ENCODE peak calls at places on chromosomes 2 and 18, in six cellular contexts. One of them, this sample, is unnamed.

GRCh38 chr2:146853741-146854444 is 990.9 kb upstream of the ACVR2A start:
- DNase-seq in dorsolateral prefrontal cortex: no peak
- DNase-seq in neural progenitor cell: no peak
- DNase-seq in stomach: no peak
- DNase-seq in cardiac fibroblast: peak; percentile 50
- DNase-seq in upper lobe of left lung: no peak
- DNase-seq in this sample: no peak

GRCh38 chr2:170869036-170869435 is 52.3 kb downstream of the GAD1 start:
- DNase-seq in upper lobe of left lung: no peak
- DNase-seq in neural progenitor cell: no peak
- DNase-seq in dorsolateral prefrontal cortex: no peak
- DNase-seq in stomach: no peak
- DNase-seq in cardiac fibroblast: no peak
- DNase-seq in this sample: no peak

GRCh38 chr2:42142476-42143184 is 26.5 kb upstream of the EML4 start:
- DNase-seq in stomach: no peak
- DNase-seq in dorsolateral prefrontal cortex: no peak
- DNase-seq in upper lobe of left lung: no peak
- DNase-seq in cardiac fibroblast: peak; percentile 39
- DNase-seq in neural progenitor cell: no peak
- DNase-seq in this sample: no peak

GRCh38 chr2:181104512-181105121 is 124.2 kb downstream of the UBE2E3 start:
- DNase-seq in upper lobe of left lung: no peak
- DNase-seq in cardiac fibroblast: peak; percentile 87
- DNase-seq in neural progenitor cell: peak; percentile 66
- DNase-seq in stomach: no peak
- DNase-seq in dorsolateral prefrontal cortex: no peak
- DNase-seq in this sample: no peak

GRCh38 chr18:42052137-42052708 is 97.2 kb downstream of the PIK3C3 start:
- DNase-seq in dorsolateral prefrontal cortex: no peak
- DNase-seq in neural progenitor cell: peak; percentile 1
- DNase-seq in upper lobe of left lung: no peak
- DNase-seq in cardiac fibroblast: peak; percentile 67
- DNase-seq in stomach: no peak
- DNase-seq in this sample: no peak

GRCh38 chr2:73131807-73132206 is 19.1 kb upstream of the RAB11FIP5 start:
- DNase-seq in cardiac fibroblast: no peak
- DNase-seq in stomach: no peak
- DNase-seq in dorsolateral prefrontal cortex: no peak
- DNase-seq in upper lobe of left lung: no peak
- DNase-seq in neural progenitor cell: no peak
- DNase-seq in this sample: no peak

GRCh38 chr18:56188521-56188920 is 449.9 kb downstream of the TXNL1 start:
- DNase-seq in stomach: no peak
- DNase-seq in neural progenitor cell: no peak
- DNase-seq in dorsolateral prefrontal cortex: no peak
- DNase-seq in cardiac fibroblast: no peak
- DNase-seq in upper lobe of left lung: no peak
- DNase-seq in this sample: no peak

GRCh38 chr2:133489641-133490411 is 78.4 kb downstream of the NCKAP5 start:
- DNase-seq in stomach: no peak
- DNase-seq in dorsolateral prefrontal cortex: no peak
- DNase-seq in neural progenitor cell: no peak
- DNase-seq in cardiac fibroblast: peak; percentile 75
- DNase-seq in upper lobe of left lung: no peak
- DNase-seq in this sample: peak; percentile 63

GRCh38 chr18:62438402-62438801 is 84.4 kb upstream of the ZCCHC2 start:
- DNase-seq in upper lobe of left lung: no peak
- DNase-seq in dorsolateral prefrontal cortex: no peak
- DNase-seq in neural progenitor cell: no peak
- DNase-seq in stomach: no peak
- DNase-seq in cardiac fibroblast: no peak
- DNase-seq in this sample: no peak

GRCh38 chr2:80102026-80102425 is 202.5 kb downstream of the LRRTM1 start:
- DNase-seq in neural progenitor cell: no peak
- DNase-seq in stomach: no peak
- DNase-seq in upper lobe of left lung: no peak
- DNase-seq in cardiac fibroblast: peak; percentile 58
- DNase-seq in dorsolateral prefrontal cortex: no peak
- DNase-seq in this sample: no peak

GRCh38 chr2:33372940-33373553 is 103.4 kb upstream of the RASGRP3 start:
- DNase-seq in cardiac fibroblast: peak; percentile 58
- DNase-seq in neural progenitor cell: peak; percentile 47
- DNase-seq in upper lobe of left lung: no peak
- DNase-seq in dorsolateral prefrontal cortex: no peak
- DNase-seq in stomach: no peak
- DNase-seq in this sample: no peak

GRCh38 chr2:207801259-207801658 is 31.6 kb upstream of the FZD5 start:
- DNase-seq in cardiac fibroblast: no peak
- DNase-seq in stomach: no peak
- DNase-seq in upper lobe of left lung: no peak
- DNase-seq in dorsolateral prefrontal cortex: no peak
- DNase-seq in neural progenitor cell: no peak
- DNase-seq in this sample: no peak

GRCh38 chr2:216694201-216694825 is 1.0 kb downstream of the IGFBP5 start:
- DNase-seq in cardiac fibroblast: peak; percentile 20
- DNase-seq in dorsolateral prefrontal cortex: peak; percentile 55
- DNase-seq in stomach: peak; percentile 64
- DNase-seq in upper lobe of left lung: peak; percentile 89
- DNase-seq in neural progenitor cell: peak; percentile 84
- DNase-seq in this sample: peak; percentile 84

GRCh38 chr2:195683174-195683573 is 26.1 kb downstream of the SLC39A10 start:
- DNase-seq in dorsolateral prefrontal cortex: no peak
- DNase-seq in stomach: no peak
- DNase-seq in upper lobe of left lung: no peak
- DNase-seq in neural progenitor cell: no peak
- DNase-seq in cardiac fibroblast: no peak
- DNase-seq in this sample: no peak

GRCh38 chr2:37457401-37457901 is 113.0 kb downstream of the QPCT start:
- DNase-seq in cardiac fibroblast: peak; percentile 49
- DNase-seq in upper lobe of left lung: no peak
- DNase-seq in neural progenitor cell: no peak
- DNase-seq in stomach: no peak
- DNase-seq in dorsolateral prefrontal cortex: no peak
- DNase-seq in this sample: no peak

GRCh38 chr2:207854484-207855386 is 85.0 kb upstream of the FZD5 start:
- DNase-seq in stomach: no peak
- DNase-seq in upper lobe of left lung: no peak
- DNase-seq in cardiac fibroblast: peak; percentile 48
- DNase-seq in neural progenitor cell: no peak
- DNase-seq in dorsolateral prefrontal cortex: no peak
- DNase-seq in this sample: no peak

GRCh38 chr2:215328066-215328465 is 16.2 kb downstream of the ATIC start:
- DNase-seq in dorsolateral prefrontal cortex: no peak
- DNase-seq in stomach: no peak
- DNase-seq in cardiac fibroblast: no peak
- DNase-seq in upper lobe of left lung: no peak
- DNase-seq in neural progenitor cell: no peak
- DNase-seq in this sample: no peak

GRCh38 chr2:198004173-198004572 is 199.8 kb downstream of the PLCL1 start:
- DNase-seq in dorsolateral prefrontal cortex: no peak
- DNase-seq in cardiac fibroblast: peak; percentile 11
- DNase-seq in stomach: no peak
- DNase-seq in neural progenitor cell: no peak
- DNase-seq in upper lobe of left lung: no peak
- DNase-seq in this sample: no peak
- H3K4me3 ChIP-seq in dorsolateral prefrontal cortex: no peak overlapping the region
- H3K4me3 ChIP-seq in cardiac fibroblast: no peak overlapping the region
- H3K4me3 ChIP-seq in stomach: no peak overlapping the region
- H3K4me3 ChIP-seq in neural progenitor cell: no peak overlapping the region
- H3K4me3 ChIP-seq in upper lobe of left lung: no peak overlapping the region
- H3K4me3 ChIP-seq in this sample: no peak overlapping the region

DNA sequence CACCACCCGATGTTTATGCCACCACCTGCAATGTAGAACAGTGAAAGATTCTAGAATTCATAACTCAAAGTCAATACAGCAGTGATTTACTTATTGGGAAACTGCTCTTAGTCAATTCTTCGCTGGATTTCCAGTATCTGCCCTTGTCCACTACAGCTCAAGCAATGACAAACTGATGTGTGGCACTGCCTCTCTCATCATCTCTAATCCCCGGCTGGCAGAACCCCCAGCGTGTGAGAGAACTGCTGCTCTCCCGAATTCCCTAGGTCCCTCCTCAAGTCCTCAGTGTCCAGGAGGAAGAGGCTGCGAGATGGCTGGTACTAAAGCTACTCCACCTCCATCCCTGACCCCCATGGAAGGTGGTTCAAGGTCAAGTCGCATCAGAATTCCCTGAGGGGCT is 1.6 kb downstream of the TXNL4A start:
- DNase-seq in neural progenitor cell: peak; percentile 16
- DNase-seq in stomach: no peak
- DNase-seq in dorsolateral prefrontal cortex: no peak
- DNase-seq in upper lobe of left lung: no peak
- DNase-seq in cardiac fibroblast: no peak
- DNase-seq in this sample: no peak
- H3K4me3 ChIP-seq in neural progenitor cell: peak overlapping the region; percentile 78
- H3K4me3 ChIP-seq in stomach: peak overlapping the region; percentile 80
- H3K4me3 ChIP-seq in dorsolateral prefrontal cortex: peak overlapping the region; percentile 94
- H3K4me3 ChIP-seq in upper lobe of left lung: peak overlapping the region; percentile 98
- H3K4me3 ChIP-seq in cardiac fibroblast: peak overlapping the region; percentile 98
- H3K4me3 ChIP-seq in this sample: peak overlapping the region; percentile 85

DNA sequence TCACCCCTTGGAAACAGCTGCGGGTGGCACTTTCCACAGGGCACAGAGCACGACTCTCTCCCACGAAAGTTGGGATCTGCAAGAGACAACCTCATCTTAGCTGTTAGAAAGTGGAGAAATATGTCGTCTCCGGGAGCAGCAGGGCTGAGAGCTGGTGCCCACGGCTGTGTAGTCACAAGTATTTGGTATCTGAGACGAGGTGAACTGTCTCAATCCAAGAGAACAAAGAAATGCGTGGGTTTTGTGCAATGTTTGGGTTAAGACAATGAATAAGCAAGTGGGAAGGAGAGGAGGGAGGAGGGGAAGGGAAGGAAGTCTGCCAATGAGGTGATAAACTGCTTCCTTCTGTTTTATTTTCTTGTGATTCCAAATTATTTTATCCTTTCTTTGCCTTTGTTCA is 18.1 kb downstream of the DYTN start:
- DNase-seq in dorsolateral prefrontal cortex: no peak
- DNase-seq in cardiac fibroblast: peak; percentile 31
- DNase-seq in stomach: no peak
- DNase-seq in upper lobe of left lung: no peak
- DNase-seq in neural progenitor cell: no peak
- DNase-seq in this sample: no peak
- H3K4me3 ChIP-seq in dorsolateral prefrontal cortex: no peak overlapping the region
- H3K4me3 ChIP-seq in cardiac fibroblast: no peak overlapping the region
- H3K4me3 ChIP-seq in stomach: no peak overlapping the region
- H3K4me3 ChIP-seq in upper lobe of left lung: no peak overlapping the region
- H3K4me3 ChIP-seq in neural progenitor cell: no peak overlapping the region
- H3K4me3 ChIP-seq in this sample: no peak overlapping the region

DNA sequence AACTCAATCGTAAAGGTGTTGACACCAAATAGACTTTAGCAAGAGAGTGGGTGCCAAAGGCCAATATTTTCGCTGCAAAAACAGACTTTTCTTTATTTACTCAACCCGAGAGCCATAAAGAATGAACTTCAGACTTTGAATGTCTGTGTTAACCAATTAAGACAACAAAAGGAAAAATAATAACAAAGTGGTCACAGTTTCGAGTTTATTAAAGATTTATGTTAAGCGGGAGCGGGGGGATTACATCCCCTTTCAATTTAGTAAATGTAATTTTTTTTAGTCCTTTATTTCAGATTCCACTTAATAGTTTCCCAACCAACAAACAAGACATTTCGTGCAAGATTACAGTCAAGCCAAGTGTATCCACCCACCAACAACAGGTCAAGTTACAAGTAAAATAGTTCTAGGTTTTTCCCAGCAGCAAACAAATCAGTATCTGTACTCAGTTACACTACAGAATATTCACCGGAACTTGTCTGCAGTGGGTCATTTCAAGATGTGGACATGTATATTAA is 9.0 kb downstream of the CDH2 start:
- DNase-seq in cardiac fibroblast: no peak
- DNase-seq in stomach: no peak
- DNase-seq in dorsolateral prefrontal cortex: no peak
- DNase-seq in upper lobe of left lung: no peak
- DNase-seq in neural progenitor cell: no peak
- DNase-seq in this sample: no peak
- H3K4me3 ChIP-seq in cardiac fibroblast: no peak overlapping the region
- H3K4me3 ChIP-seq in stomach: no peak overlapping the region
- H3K4me3 ChIP-seq in dorsolateral prefrontal cortex: no peak overlapping the region
- H3K4me3 ChIP-seq in upper lobe of left lung: no peak overlapping the region
- H3K4me3 ChIP-seq in neural progenitor cell: no peak overlapping the region
- H3K4me3 ChIP-seq in this sample: no peak overlapping the region

DNA sequence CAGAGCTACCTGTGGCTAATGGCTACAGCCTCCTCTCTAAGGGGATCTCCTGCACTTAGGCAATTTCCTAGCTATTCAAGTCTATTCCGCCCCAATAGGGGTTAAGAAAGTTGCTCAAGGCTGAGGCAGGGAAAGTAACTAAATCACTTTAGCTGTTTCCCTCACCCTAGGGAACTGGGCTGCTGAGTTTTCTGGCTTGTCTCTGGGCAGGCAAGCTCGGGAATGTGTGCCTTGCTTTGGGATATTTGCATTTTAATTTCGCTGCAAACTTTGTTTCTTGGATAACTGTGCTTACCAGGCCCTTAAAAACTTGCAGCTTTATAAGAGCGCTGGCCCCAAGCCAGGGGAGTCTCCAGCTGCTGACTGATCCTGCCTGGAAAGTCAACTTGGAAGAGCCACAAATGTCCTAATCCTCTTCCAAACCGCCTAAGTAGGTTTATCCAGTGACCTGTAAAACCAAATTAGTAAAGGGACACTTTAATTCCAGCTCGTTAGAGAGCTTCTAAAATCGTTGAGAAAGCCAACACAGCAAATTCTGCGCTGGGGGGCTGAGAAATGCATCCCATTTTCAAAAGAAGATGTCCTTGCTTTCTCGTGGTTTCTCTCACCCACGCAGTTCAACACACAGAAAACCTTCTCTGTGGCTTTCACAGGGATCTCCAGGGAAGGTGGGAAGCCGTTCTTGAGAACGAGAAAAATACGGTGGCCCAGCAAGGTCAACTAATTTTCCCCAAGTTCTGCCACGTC is 59.5 kb upstream of the SP3 start:
- DNase-seq in upper lobe of left lung: no peak
- DNase-seq in dorsolateral prefrontal cortex: no peak
- DNase-seq in stomach: peak; percentile 46
- DNase-seq in cardiac fibroblast: peak; percentile 81
- DNase-seq in neural progenitor cell: peak; percentile 80
- DNase-seq in this sample: peak; percentile 84
- H3K4me3 ChIP-seq in upper lobe of left lung: no peak overlapping the region
- H3K4me3 ChIP-seq in dorsolateral prefrontal cortex: no peak overlapping the region
- H3K4me3 ChIP-seq in stomach: no peak overlapping the region
- H3K4me3 ChIP-seq in cardiac fibroblast: peak overlapping the region; percentile 5
- H3K4me3 ChIP-seq in neural progenitor cell: peak overlapping the region; percentile 12
- H3K4me3 ChIP-seq in this sample: no peak overlapping the region

GRCh38 chr18:46399276-46399675 is 257.7 kb downstream of the LOXHD1 start:
- DNase-seq in dorsolateral prefrontal cortex: no peak
- DNase-seq in stomach: no peak
- DNase-seq in upper lobe of left lung: peak; percentile 51
- DNase-seq in neural progenitor cell: no peak
- DNase-seq in cardiac fibroblast: no peak
- DNase-seq in this sample: no peak
- H3K4me3 ChIP-seq in dorsolateral prefrontal cortex: no peak overlapping the region
- H3K4me3 ChIP-seq in stomach: no peak overlapping the region
- H3K4me3 ChIP-seq in upper lobe of left lung: no peak overlapping the region
- H3K4me3 ChIP-seq in neural progenitor cell: no peak overlapping the region
- H3K4me3 ChIP-seq in cardiac fibroblast: no peak overlapping the region
- H3K4me3 ChIP-seq in this sample: no peak overlapping the region

GRCh38 chr2:100822587-100823248 is 2.8 kb downstream of the NPAS2 start:
- DNase-seq in stomach: no peak
- DNase-seq in dorsolateral prefrontal cortex: no peak
- DNase-seq in upper lobe of left lung: no peak
- DNase-seq in neural progenitor cell: no peak
- DNase-seq in cardiac fibroblast: peak; percentile 69
- DNase-seq in this sample: no peak
- H3K4me3 ChIP-seq in stomach: no peak overlapping the region
- H3K4me3 ChIP-seq in dorsolateral prefrontal cortex: peak overlapping the region; percentile 78
- H3K4me3 ChIP-seq in upper lobe of left lung: no peak overlapping the region
- H3K4me3 ChIP-seq in neural progenitor cell: no peak overlapping the region
- H3K4me3 ChIP-seq in cardiac fibroblast: peak overlapping the region; percentile 72
- H3K4me3 ChIP-seq in this sample: peak overlapping the region; percentile 95

GRCh38 chr2:201363857-201364560 is 6.9 kb upstream of the FLACC1 start:
- DNase-seq in dorsolateral prefrontal cortex: no peak
- DNase-seq in cardiac fibroblast: peak; percentile 78
- DNase-seq in neural progenitor cell: peak; percentile 61
- DNase-seq in stomach: no peak
- DNase-seq in upper lobe of left lung: no peak
- DNase-seq in this sample: no peak
- H3K4me3 ChIP-seq in dorsolateral prefrontal cortex: no peak overlapping the region
- H3K4me3 ChIP-seq in cardiac fibroblast: no peak overlapping the region
- H3K4me3 ChIP-seq in neural progenitor cell: no peak overlapping the region
- H3K4me3 ChIP-seq in stomach: no peak overlapping the region
- H3K4me3 ChIP-seq in upper lobe of left lung: no peak overlapping the region
- H3K4me3 ChIP-seq in this sample: no peak overlapping the region